ENCODE peak calls at places on chromosomes 3 and 15, in eight cellular contexts. R, T, S, Q, H, K, M and V are unnamed samples.

GRCh38 chr3:96478496-96478895 is 335.9 kb upstream of the EPHA6 start:
- DNase-seq in T (no peak), Q (no peak), K (no peak), M (no peak), S (no peak), R (no peak), H (no peak), V (no peak)

GRCh38 chr15:73858062-73858461 is 15.3 kb upstream of the TBC1D21 start:
- DNase-seq in R (peak), Q (no peak), H (no peak), M (no peak), K (peak), T (no peak), S (no peak), V (no peak)

GRCh38 chr3:15284121-15284889 is 48.1 kb downstream of the SH3BP5 start:
- DNase-seq in H (no peak), T (no peak), R (peak), Q (peak), K (no peak), M (no peak), S (peak), V (no peak)

GRCh38 chr15:74400915-74401757 is 32.6 kb downstream of the SEMA7A start:
- DNase-seq in R (no peak), H (no peak), S (no peak), K (no peak), T (no peak), M (no peak), Q (no peak), V (no peak)

GRCh38 chr3:122265937-122266336 is 59.1 kb upstream of the CSTA start:
- DNase-seq in S (no peak), Q (no peak), T (no peak), M (no peak), R (no peak), H (no peak), K (no peak), V (no peak)

GRCh38 chr3:62636235-62636826 is 238.9 kb downstream of the CADPS start:
- DNase-seq in H (no peak), Q (no peak), T (no peak), R (no peak), S (no peak), M (no peak), K (no peak), V (no peak)

GRCh38 chr3:60053518-60054265 is 1003.9 kb upstream of the CFAP20DC start:
- DNase-seq in R (no peak), S (no peak), T (no peak), M (no peak), K (no peak), H (no peak), Q (no peak), V (no peak)

GRCh38 chr3:16338999-16339398 is 74.0 kb downstream of the OXNAD1 start:
- DNase-seq in H (peak), T (peak), R (no peak), M (no peak), S (no peak), K (peak), Q (no peak), V (no peak)

GRCh38 chr15:52481915-52482314 is 46.8 kb downstream of the MYO5A start:
- DNase-seq in R (no peak), H (no peak), T (peak), Q (no peak), K (no peak), S (no peak), M (no peak), V (no peak)

GRCh38 chr3:186920301-186920700 is 10.0 kb upstream of the ST6GAL1 start:
- DNase-seq in M (no peak), S (no peak), H (no peak), R (no peak), K (no peak), T (no peak), Q (no peak), V (no peak)

GRCh38 chr3:44339990-44340389 is 1.4 kb downstream of the TCAIM start:
- DNase-seq in K (no peak), T (no peak), H (no peak), M (no peak), S (no peak), R (no peak), Q (no peak), V (no peak)

GRCh38 chr3:122626515-122627180 is 49.2 kb downstream of the PARP15 start:
- DNase-seq in H (no peak), Q (no peak), R (no peak), S (no peak), M (no peak), T (no peak), K (no peak), V (no peak)

GRCh38 chr3:133996251-133996661 is 33.5 kb downstream of the SLCO2A1 start:
- DNase-seq in R (no peak), M (no peak), S (no peak), H (no peak), K (peak), T (peak), Q (no peak), V (peak)

GRCh38 chr3:150449169-150449721 is 41.1 kb downstream of the TSC22D2 start:
- DNase-seq in R (no peak), K (no peak), M (no peak), S (no peak), Q (no peak), T (peak), H (no peak), V (no peak)

GRCh38 chr3:133464573-133464972 is 64.7 kb downstream of the BFSP2 start:
- DNase-seq in H (no peak), M (no peak), S (no peak), K (no peak), T (peak), R (no peak), Q (no peak), V (no peak)

GRCh38 chr3:72259755-72260589 is 475.0 kb upstream of the PROK2 start:
- DNase-seq in R (no peak), S (no peak), T (peak), Q (no peak), K (no peak), H (no peak), M (no peak), V (no peak)

GRCh38 chr3:57278237-57278636 is 14.2 kb downstream of the ASB14 start:
- DNase-seq in R (no peak), H (no peak), Q (no peak), K (no peak), M (no peak), S (no peak), T (no peak), V (no peak)

GRCh38 chr3:94515983-94516382 is 453.1 kb downstream of the NSUN3 start:
- DNase-seq in Q (no peak), S (no peak), K (no peak), M (no peak), T (no peak), H (no peak), R (no peak), V (no peak)

GRCh38 chr3:137998643-137999042 is 11.3 kb upstream of the CLDN18 start:
- DNase-seq in K (no peak), R (no peak), Q (no peak), T (no peak), S (no peak), M (no peak), H (no peak), V (no peak)

GRCh38 chr15:60374628-60375081 is 23.1 kb downstream of the ANXA2 start:
- DNase-seq in K (peak), S (peak), H (no peak), M (no peak), T (peak), R (peak), Q (peak), V (no peak)

GRCh38 chr15:29540479-29540878 is 270.9 kb upstream of the NSMCE3 start:
- DNase-seq in K (no peak), Q (no peak), M (no peak), H (no peak), T (no peak), R (no peak), S (no peak), V (no peak)

GRCh38 chr3:36248374-36248773 is 131.9 kb upstream of the STAC start:
- DNase-seq in S (no peak), K (no peak), Q (no peak), R (no peak), T (no peak), H (no peak), M (no peak), V (no peak)

GRCh38 chr3:105880681-105881290 is 12.0 kb upstream of the CBLB start:
- DNase-seq in R (no peak), H (no peak), T (no peak), M (no peak), K (no peak), Q (no peak), S (no peak), V (no peak)